ENCODE peak calls at places on chromosome 7, in four cellular contexts. One of them, this sample, is unnamed.

GRCh38 chr7:34087892-34088891 is 182.9 kb downstream of the BMPER start:
- DNase-seq in astrocyte of the spinal cord: peak
- DNase-seq in HFF-Myc: no peak
- DNase-seq in WTC11: peak
- DNase-seq in this sample: no peak

GRCh38 chr7:117036034-117036669 is 82.9 kb downstream of the ST7 start:
- DNase-seq in astrocyte of the spinal cord: no peak
- DNase-seq in WTC11: no peak
- DNase-seq in HFF-Myc: no peak
- DNase-seq in this sample: no peak

GRCh38 chr7:46135561-46135960 is 214.5 kb upstream of the IGFBP3 start:
- DNase-seq in WTC11: no peak
- DNase-seq in HFF-Myc: no peak
- DNase-seq in astrocyte of the spinal cord: no peak
- DNase-seq in this sample: no peak

GRCh38 chr7:91557789-91558396 is 293.7 kb downstream of the FZD1 start:
- DNase-seq in HFF-Myc: peak
- DNase-seq in WTC11: no peak
- DNase-seq in astrocyte of the spinal cord: peak
- DNase-seq in this sample: peak

GRCh38 chr7:142804715-142805114 is 33.9 kb downstream of the PRSS2 start:
- DNase-seq in WTC11: no peak
- DNase-seq in HFF-Myc: no peak
- DNase-seq in astrocyte of the spinal cord: no peak
- DNase-seq in this sample: no peak

GRCh38 chr7:20152511-20152910 is 64.7 kb downstream of the MACC1 start:
- DNase-seq in WTC11: no peak
- DNase-seq in HFF-Myc: peak
- DNase-seq in astrocyte of the spinal cord: no peak
- DNase-seq in this sample: no peak

GRCh38 chr7:130134106-130134636 is 63.8 kb downstream of the KLHDC10 start:
- DNase-seq in WTC11: no peak
- DNase-seq in HFF-Myc: no peak
- DNase-seq in astrocyte of the spinal cord: no peak
- DNase-seq in this sample: no peak

GRCh38 chr7:22628112-22628511 is 98.9 kb upstream of the IL6 start:
- DNase-seq in astrocyte of the spinal cord: no peak
- DNase-seq in HFF-Myc: no peak
- DNase-seq in WTC11: no peak
- DNase-seq in this sample: no peak

GRCh38 chr7:35254496-35255416 is 856 bp upstream of the TBX20 start:
- DNase-seq in astrocyte of the spinal cord: no peak
- DNase-seq in HFF-Myc: no peak
- DNase-seq in WTC11: peak
- DNase-seq in this sample: no peak

DNA sequence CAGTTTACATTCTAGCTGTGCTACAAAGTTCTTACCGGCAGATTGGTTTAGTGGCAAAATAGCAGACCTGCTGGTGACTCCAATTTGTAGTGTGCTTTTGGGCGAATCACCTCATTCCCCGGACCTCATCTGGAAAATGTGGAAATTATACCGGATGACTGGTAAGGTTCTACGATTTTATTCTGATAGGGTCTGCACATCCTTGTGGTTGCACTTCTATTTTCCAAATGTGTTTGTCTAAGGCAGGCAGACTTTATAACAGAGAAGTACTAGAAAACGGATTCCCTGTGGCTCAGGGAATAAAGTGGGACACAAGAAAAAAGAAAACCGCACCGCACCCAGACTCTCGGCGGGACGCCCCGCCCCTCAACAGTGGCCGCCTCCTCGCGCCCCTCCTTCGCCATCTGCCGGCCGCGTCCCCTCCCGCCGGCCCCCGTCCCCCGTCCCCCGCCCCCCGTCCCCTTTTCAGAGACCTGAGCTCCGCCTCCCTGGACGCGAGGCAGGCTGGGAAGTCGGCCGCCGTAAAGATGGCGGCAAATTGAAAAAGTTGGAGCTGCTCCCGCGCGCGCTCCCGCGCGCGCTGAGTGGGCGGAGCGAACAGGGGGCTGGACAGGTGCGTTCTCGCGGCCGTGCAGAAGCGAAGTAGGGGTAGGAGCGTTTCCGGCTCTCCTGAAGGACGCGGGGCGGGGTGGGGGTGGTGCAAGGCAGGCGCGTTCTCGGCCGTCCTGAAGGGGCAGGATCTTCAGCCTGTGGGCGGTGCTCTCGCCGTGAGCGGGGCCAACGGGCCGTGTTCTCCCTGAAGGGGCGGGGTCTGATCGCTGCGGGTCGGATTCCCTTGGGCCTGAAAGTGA is 531 bp upstream of the CCM2 start:
- DNase-seq in astrocyte of the spinal cord: peak
- DNase-seq in HFF-Myc: peak
- DNase-seq in WTC11: peak
- DNase-seq in this sample: peak
- TF ChIP-seq CTCF in astrocyte of the spinal cord: no peak
- TF ChIP-seq CTCF in HFF-Myc: no peak
- TF ChIP-seq CTCF in WTC11: no peak
- TF ChIP-seq CTCF in this sample: no peak

GRCh38 chr7:114930107-114930521 is 8.2 kb downstream of the MDFIC start:
- DNase-seq in astrocyte of the spinal cord: no peak
- DNase-seq in HFF-Myc: no peak
- DNase-seq in WTC11: no peak
- DNase-seq in this sample: no peak

GRCh38 chr7:114928060-114928459 is 6.2 kb downstream of the MDFIC start:
- DNase-seq in astrocyte of the spinal cord: no peak
- DNase-seq in HFF-Myc: no peak
- DNase-seq in WTC11: no peak
- DNase-seq in this sample: no peak

GRCh38 chr7:114931656-114932011 is 9.7 kb downstream of the MDFIC start:
- DNase-seq in WTC11: no peak
- DNase-seq in HFF-Myc: no peak
- DNase-seq in astrocyte of the spinal cord: no peak
- DNase-seq in this sample: no peak

GRCh38 chr7:114930829-114931655 is 9.1 kb downstream of the MDFIC start:
- DNase-seq in WTC11: no peak
- DNase-seq in HFF-Myc: no peak
- DNase-seq in astrocyte of the spinal cord: peak
- DNase-seq in this sample: no peak

DNA sequence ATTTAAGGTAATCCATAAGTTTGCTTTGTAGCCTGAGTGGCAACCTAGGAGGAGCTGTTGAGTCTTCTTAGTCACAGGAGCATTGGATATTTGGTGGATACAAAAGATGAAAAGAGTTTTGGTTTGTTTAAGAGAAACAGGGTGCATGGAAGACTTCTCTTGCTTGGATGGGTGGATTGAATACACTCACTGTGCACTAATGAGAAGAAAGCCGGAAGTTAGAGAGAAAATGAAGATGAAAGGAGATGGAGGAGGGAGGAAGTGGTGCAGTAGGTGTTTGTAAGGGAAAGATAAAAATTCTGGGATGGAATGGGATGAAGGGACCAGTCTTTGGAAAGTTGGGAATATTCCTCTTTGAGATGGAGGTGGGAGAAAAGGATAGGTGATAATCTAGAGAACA is 7.7 kb downstream of the MDFIC start:
- DNase-seq in astrocyte of the spinal cord: no peak
- DNase-seq in WTC11: no peak
- DNase-seq in HFF-Myc: no peak
- DNase-seq in this sample: no peak
- TF ChIP-seq CTCF in astrocyte of the spinal cord: peak
- TF ChIP-seq CTCF in WTC11: no peak
- TF ChIP-seq CTCF in HFF-Myc: peak
- TF ChIP-seq CTCF in this sample: no peak

GRCh38 chr7:155804431-155804831 is 7.8 kb downstream of the SHH start:
- DNase-seq in astrocyte of the spinal cord: no peak
- DNase-seq in HFF-Myc: no peak
- DNase-seq in WTC11: no peak
- DNase-seq in this sample: no peak

GRCh38 chr7:155805826-155806095 is 6.5 kb downstream of the SHH start:
- DNase-seq in astrocyte of the spinal cord: no peak
- DNase-seq in WTC11: no peak
- DNase-seq in HFF-Myc: no peak
- DNase-seq in this sample: no peak

GRCh38 chr7:155806096-155806871 is 6.0 kb downstream of the SHH start:
- DNase-seq in HFF-Myc: no peak
- DNase-seq in WTC11: no peak
- DNase-seq in astrocyte of the spinal cord: no peak
- DNase-seq in this sample: no peak

GRCh38 chr7:155803418-155804376 is 8.6 kb downstream of the SHH start:
- DNase-seq in WTC11: peak
- DNase-seq in HFF-Myc: no peak
- DNase-seq in astrocyte of the spinal cord: no peak
- DNase-seq in this sample: no peak

DNA sequence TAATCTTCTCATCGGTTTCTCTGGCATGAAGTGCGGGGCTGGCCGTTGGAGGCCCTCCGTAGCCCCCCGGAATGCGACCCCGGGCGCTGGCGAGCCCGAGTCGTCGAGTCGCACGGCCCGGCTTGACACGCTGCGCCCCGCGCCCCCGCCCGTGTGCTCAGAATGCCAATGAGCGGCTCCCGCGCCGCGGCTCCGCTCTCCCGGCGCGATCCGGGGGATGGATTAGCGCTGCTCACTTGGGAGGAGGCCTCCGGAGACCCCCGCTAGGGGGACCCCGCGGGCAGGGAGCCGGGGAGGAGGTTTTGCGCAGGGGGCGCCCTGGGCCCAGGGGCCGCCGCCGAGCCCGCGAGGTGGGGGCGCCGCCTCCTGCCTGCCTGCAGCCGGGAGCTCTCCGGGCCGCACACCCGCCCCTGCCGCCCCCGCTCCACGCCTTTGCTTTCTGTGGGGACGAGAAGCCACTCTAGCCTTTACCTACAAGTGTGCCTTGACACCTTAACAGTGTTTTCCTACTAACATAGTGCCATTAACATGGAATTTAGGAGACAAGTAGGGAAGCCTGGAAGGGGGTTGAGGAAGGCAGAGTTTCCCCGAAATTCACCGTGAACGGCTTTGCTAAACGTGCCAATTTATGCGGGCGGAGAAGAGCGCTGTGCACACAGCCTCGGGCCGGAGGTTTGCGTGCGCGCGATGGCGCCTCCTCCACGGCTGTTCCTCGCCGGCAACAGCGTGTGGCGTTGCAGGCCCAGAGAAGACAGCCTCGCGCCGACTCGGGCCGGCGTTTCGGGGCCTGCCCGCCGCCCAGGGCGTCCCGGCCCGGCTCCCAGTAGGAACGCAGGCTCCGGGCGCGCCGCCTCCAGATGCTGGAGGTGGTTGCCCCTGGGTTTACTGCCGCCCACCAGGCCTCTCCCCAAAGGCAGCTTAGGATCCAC is 7.1 kb downstream of the SHH start:
- DNase-seq in astrocyte of the spinal cord: peak
- DNase-seq in HFF-Myc: no peak
- DNase-seq in WTC11: peak
- DNase-seq in this sample: peak
- TF ChIP-seq CTCF in astrocyte of the spinal cord: peak
- TF ChIP-seq CTCF in HFF-Myc: peak
- TF ChIP-seq CTCF in WTC11: peak
- TF ChIP-seq CTCF in this sample: peak

DNA sequence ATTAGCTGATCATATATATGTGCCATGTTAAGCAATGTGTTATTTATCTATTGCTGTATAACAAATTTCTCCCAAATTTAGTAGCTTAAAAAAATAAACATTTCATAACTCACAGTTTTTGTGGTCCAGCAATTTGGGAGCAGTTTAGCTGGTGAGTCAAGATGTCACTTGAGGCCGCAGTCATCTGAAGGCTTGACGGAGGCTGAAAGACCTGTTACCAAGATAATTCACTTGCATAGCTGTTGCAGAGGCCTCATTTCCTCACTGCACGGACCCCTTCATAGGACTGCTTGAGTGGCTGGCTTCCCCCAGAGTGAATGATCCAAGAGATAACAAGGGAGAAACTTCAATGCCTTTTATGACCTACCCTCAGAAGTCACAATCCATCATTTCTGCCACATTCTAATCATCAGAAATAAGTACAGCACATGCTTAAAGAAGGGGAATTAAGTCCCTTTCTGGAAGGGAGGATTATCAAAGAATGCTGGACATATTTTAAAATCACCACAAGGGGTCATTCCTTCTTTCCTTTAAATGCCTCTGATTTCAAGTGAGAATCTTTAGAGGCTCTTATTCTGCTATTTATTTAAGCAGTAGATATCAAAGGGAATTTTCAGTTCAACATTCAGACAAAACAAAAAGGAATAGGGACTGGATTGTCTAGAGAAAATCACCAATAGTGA is 10.5 kb upstream of the SRPK2 start:
- DNase-seq in astrocyte of the spinal cord: peak
- DNase-seq in WTC11: no peak
- DNase-seq in HFF-Myc: peak
- DNase-seq in this sample: no peak
- TF ChIP-seq CTCF in astrocyte of the spinal cord: peak
- TF ChIP-seq CTCF in WTC11: no peak
- TF ChIP-seq CTCF in HFF-Myc: peak
- TF ChIP-seq CTCF in this sample: no peak

GRCh38 chr7:28155964-28156363 is 24.6 kb downstream of the JAZF1 start:
- DNase-seq in HFF-Myc: no peak
- DNase-seq in WTC11: no peak
- DNase-seq in astrocyte of the spinal cord: peak
- DNase-seq in this sample: no peak

GRCh38 chr7:28157311-28157710 is 23.3 kb downstream of the JAZF1 start:
- DNase-seq in astrocyte of the spinal cord: no peak
- DNase-seq in WTC11: no peak
- DNase-seq in HFF-Myc: no peak
- DNase-seq in this sample: no peak

GRCh38 chr7:28152594-28152993 is 28.0 kb downstream of the JAZF1 start:
- DNase-seq in HFF-Myc: no peak
- DNase-seq in WTC11: no peak
- DNase-seq in astrocyte of the spinal cord: no peak
- DNase-seq in this sample: no peak

GRCh38 chr7:28156401-28156800 is 24.2 kb downstream of the JAZF1 start:
- DNase-seq in astrocyte of the spinal cord: no peak
- DNase-seq in WTC11: no peak
- DNase-seq in HFF-Myc: no peak
- DNase-seq in this sample: no peak

DNA sequence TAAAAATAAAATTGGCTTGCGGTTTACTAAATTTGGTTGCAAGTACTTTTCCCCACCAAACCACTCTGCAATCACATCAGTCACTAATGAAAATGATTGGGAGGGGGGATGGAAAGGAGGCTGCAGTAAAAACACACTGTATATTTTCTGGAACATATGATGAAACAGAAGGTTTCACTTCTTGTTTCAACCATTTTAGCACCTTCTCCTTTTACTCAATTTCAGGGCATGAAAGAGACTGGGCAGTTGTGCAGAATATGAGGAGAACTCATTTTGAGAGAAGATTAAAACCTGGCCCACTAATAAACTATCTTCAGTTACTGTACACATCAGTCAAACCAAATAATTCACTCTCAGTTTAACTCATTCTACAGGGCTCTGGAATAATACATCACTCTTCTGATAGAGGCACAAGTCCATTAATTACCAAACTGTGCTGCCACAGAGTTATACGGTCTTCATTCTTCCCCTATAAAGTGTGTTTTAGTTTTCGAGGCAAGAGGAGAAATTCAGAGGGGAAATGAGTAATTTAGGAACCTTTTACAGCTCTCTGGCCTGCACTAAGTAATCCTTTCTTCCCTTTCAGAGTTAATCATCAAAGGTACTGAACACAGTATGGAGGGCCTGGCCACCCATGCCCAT is 25.5 kb downstream of the JAZF1 start:
- DNase-seq in WTC11: no peak
- DNase-seq in astrocyte of the spinal cord: no peak
- DNase-seq in HFF-Myc: no peak
- DNase-seq in this sample: peak
- TF ChIP-seq CTCF in WTC11: no peak
- TF ChIP-seq CTCF in astrocyte of the spinal cord: no peak
- TF ChIP-seq CTCF in HFF-Myc: no peak
- TF ChIP-seq CTCF in this sample: no peak

This sample was measured in GM20000.